ENCODE peak calls at places on chromosomes 5 and 9, in ten cellular contexts. O is A549, A is Right ventricle myocardium inferior, K is pons, G is K562, I is amygdala, H is left lung, Z is OCI-M1, R is foreskin fibroblast, X is left lobe of liver. M is an unnamed sample.

GRCh38 chr5:65172486-65173129 is 309.1 kb downstream of the ADAMTS6 start:
- DNase-seq in O (no peak), A (no peak), K (no peak), G (no peak), I (no peak), H (no peak), Z (no peak), R (peak; percentile 46), X (no peak), M (no peak)

GRCh38 chr5:39947657-39948056 is 522.9 kb upstream of the DAB2 start:
- DNase-seq in O (peak; percentile 6), A (no peak), K (no peak), G (no peak), I (no peak), H (no peak), Z (no peak), R (no peak), X (no peak), M (no peak)

GRCh38 chr9:27192291-27192960 is 83.4 kb downstream of the TEK start:
- DNase-seq in O (no peak), A (no peak), K (no peak), G (no peak), I (no peak), H (no peak), Z (no peak), R (no peak), X (no peak), M (no peak)

GRCh38 chr9:136403915-136404800 is 4.2 kb upstream of the SNAPC4 start:
- DNase-seq in O (no peak), A (no peak), K (no peak), G (no peak), I (no peak), H (no peak), Z (no peak), R (no peak), X (no peak), M (no peak)

GRCh38 chr5:6408627-6409446 is 30.5 kb upstream of the MED10 start:
- DNase-seq in O (no peak), A (no peak), K (no peak), G (peak; percentile 30), I (no peak), H (no peak), Z (peak; percentile 38), R (no peak), X (no peak), M (no peak)

GRCh38 chr5:95317687-95318086 is 32.8 kb upstream of the MCTP1 start:
- DNase-seq in O (no peak), A (no peak), K (no peak), G (no peak), I (no peak), H (no peak), Z (no peak), R (no peak), X (no peak), M (no peak)

GRCh38 chr9:27470291-27470805 is 53.7 kb upstream of the IFNK start:
- DNase-seq in O (no peak), A (no peak), K (no peak), G (no peak), I (no peak), H (no peak), Z (no peak), R (no peak), X (no peak), M (no peak)

GRCh38 chr9:87193925-87194380 is 246.6 kb upstream of the GAS1 start:
- DNase-seq in O (no peak), A (no peak), K (no peak), G (no peak), I (no peak), H (no peak), Z (no peak), R (peak; percentile 94), X (no peak), M (no peak)

GRCh38 chr5:157860898-157861894 is 2.3 kb upstream of the CLINT1 start:
- DNase-seq in O (no peak), A (no peak), K (no peak), G (no peak), I (no peak), H (no peak), Z (no peak), R (no peak), X (peak; percentile 80), M (no peak)